ENCODE peak calls at places on chromosome 17, in eight cellular contexts. One of them, this sample, is unnamed.

GRCh38 chr17:62925267-62925836 is 40.7 kb upstream of the TANC2 start:
- DNase-seq in anterior cingulate cortex: no peak
- DNase-seq in activated gamma-delta T cell: no peak
- DNase-seq in Karpas-422: no peak
- DNase-seq in T-cell: no peak
- DNase-seq in activated CD4-positive, alpha-beta T cell treated with anti-CD3 and anti-CD28 coated beads, Interleukin-2, amount 50 U/mL, for 24 hours: no peak
- DNase-seq in CD8-positive, alpha-beta memory T cell: no peak
- DNase-seq in stimulated activated CD4-positive, alpha-beta T cell treated with anti-CD3 and anti-CD28 coated beads, TNF-alpha, amount 100 ng/mL, for 48 hours: no peak
- DNase-seq in this sample: no peak

GRCh38 chr17:39867084-39867890 is 715 bp upstream of the ZPBP2 start:
- DNase-seq in anterior cingulate cortex: no peak
- DNase-seq in activated CD4-positive, alpha-beta T cell treated with anti-CD3 and anti-CD28 coated beads, Interleukin-2, amount 50 U/mL, for 24 hours: peak
- DNase-seq in CD8-positive, alpha-beta memory T cell: peak
- DNase-seq in T-cell: peak
- DNase-seq in stimulated activated CD4-positive, alpha-beta T cell treated with anti-CD3 and anti-CD28 coated beads, TNF-alpha, amount 100 ng/mL, for 48 hours: no peak
- DNase-seq in activated gamma-delta T cell: no peak
- DNase-seq in Karpas-422: no peak
- DNase-seq in this sample: no peak

GRCh38 chr17:78939615-78940014 is 14.4 kb upstream of the TIMP2 start:
- DNase-seq in T-cell: no peak
- DNase-seq in CD8-positive, alpha-beta memory T cell: no peak
- DNase-seq in activated gamma-delta T cell: no peak
- DNase-seq in activated CD4-positive, alpha-beta T cell treated with anti-CD3 and anti-CD28 coated beads, Interleukin-2, amount 50 U/mL, for 24 hours: no peak
- DNase-seq in stimulated activated CD4-positive, alpha-beta T cell treated with anti-CD3 and anti-CD28 coated beads, TNF-alpha, amount 100 ng/mL, for 48 hours: no peak
- DNase-seq in Karpas-422: no peak
- DNase-seq in anterior cingulate cortex: no peak
- DNase-seq in this sample: no peak

GRCh38 chr17:1179635-1180433 is at the start of gene ABR:
- DNase-seq in T-cell: peak
- DNase-seq in Karpas-422: peak
- DNase-seq in anterior cingulate cortex: peak
- DNase-seq in activated CD4-positive, alpha-beta T cell treated with anti-CD3 and anti-CD28 coated beads, Interleukin-2, amount 50 U/mL, for 24 hours: peak
- DNase-seq in activated gamma-delta T cell: peak
- DNase-seq in CD8-positive, alpha-beta memory T cell: peak
- DNase-seq in stimulated activated CD4-positive, alpha-beta T cell treated with anti-CD3 and anti-CD28 coated beads, TNF-alpha, amount 100 ng/mL, for 48 hours: peak
- DNase-seq in this sample: peak

GRCh38 chr17:48542956-48543853 is 1.7 kb downstream of the HOXB2 start:
- DNase-seq in T-cell: peak
- DNase-seq in activated CD4-positive, alpha-beta T cell treated with anti-CD3 and anti-CD28 coated beads, Interleukin-2, amount 50 U/mL, for 24 hours: peak
- DNase-seq in CD8-positive, alpha-beta memory T cell: peak
- DNase-seq in anterior cingulate cortex: no peak
- DNase-seq in activated gamma-delta T cell: peak
- DNase-seq in Karpas-422: no peak
- DNase-seq in stimulated activated CD4-positive, alpha-beta T cell treated with anti-CD3 and anti-CD28 coated beads, TNF-alpha, amount 100 ng/mL, for 48 hours: peak
- DNase-seq in this sample: peak

GRCh38 chr17:6257339-6257738 is 177.6 kb downstream of the AIPL1 start:
- DNase-seq in activated CD4-positive, alpha-beta T cell treated with anti-CD3 and anti-CD28 coated beads, Interleukin-2, amount 50 U/mL, for 24 hours: no peak
- DNase-seq in stimulated activated CD4-positive, alpha-beta T cell treated with anti-CD3 and anti-CD28 coated beads, TNF-alpha, amount 100 ng/mL, for 48 hours: no peak
- DNase-seq in Karpas-422: no peak
- DNase-seq in anterior cingulate cortex: no peak
- DNase-seq in T-cell: no peak
- DNase-seq in CD8-positive, alpha-beta memory T cell: no peak
- DNase-seq in activated gamma-delta T cell: no peak
- DNase-seq in this sample: no peak

GRCh38 chr17:9251273-9251672 is 230.0 kb downstream of the NTN1 start:
- DNase-seq in CD8-positive, alpha-beta memory T cell: no peak
- DNase-seq in activated CD4-positive, alpha-beta T cell treated with anti-CD3 and anti-CD28 coated beads, Interleukin-2, amount 50 U/mL, for 24 hours: no peak
- DNase-seq in Karpas-422: no peak
- DNase-seq in stimulated activated CD4-positive, alpha-beta T cell treated with anti-CD3 and anti-CD28 coated beads, TNF-alpha, amount 100 ng/mL, for 48 hours: no peak
- DNase-seq in T-cell: no peak
- DNase-seq in activated gamma-delta T cell: no peak
- DNase-seq in anterior cingulate cortex: no peak
- DNase-seq in this sample: no peak

GRCh38 chr17:44222112-44222869 is 2.8 kb upstream of the UBTF start:
- DNase-seq in CD8-positive, alpha-beta memory T cell: peak
- DNase-seq in anterior cingulate cortex: peak
- DNase-seq in T-cell: no peak
- DNase-seq in stimulated activated CD4-positive, alpha-beta T cell treated with anti-CD3 and anti-CD28 coated beads, TNF-alpha, amount 100 ng/mL, for 48 hours: peak
- DNase-seq in activated CD4-positive, alpha-beta T cell treated with anti-CD3 and anti-CD28 coated beads, Interleukin-2, amount 50 U/mL, for 24 hours: no peak
- DNase-seq in Karpas-422: peak
- DNase-seq in activated gamma-delta T cell: no peak
- DNase-seq in this sample: peak

GRCh38 chr17:1865252-1866037 is 35.6 kb downstream of the RPA1 start:
- DNase-seq in activated gamma-delta T cell: no peak
- DNase-seq in CD8-positive, alpha-beta memory T cell: peak
- DNase-seq in Karpas-422: peak
- DNase-seq in activated CD4-positive, alpha-beta T cell treated with anti-CD3 and anti-CD28 coated beads, Interleukin-2, amount 50 U/mL, for 24 hours: no peak
- DNase-seq in T-cell: no peak
- DNase-seq in anterior cingulate cortex: no peak
- DNase-seq in stimulated activated CD4-positive, alpha-beta T cell treated with anti-CD3 and anti-CD28 coated beads, TNF-alpha, amount 100 ng/mL, for 48 hours: peak
- DNase-seq in this sample: peak

GRCh38 chr17:32564325-32564724 is 77.5 kb downstream of the CDK5R1 start:
- DNase-seq in CD8-positive, alpha-beta memory T cell: no peak
- DNase-seq in Karpas-422: no peak
- DNase-seq in anterior cingulate cortex: no peak
- DNase-seq in activated CD4-positive, alpha-beta T cell treated with anti-CD3 and anti-CD28 coated beads, Interleukin-2, amount 50 U/mL, for 24 hours: no peak
- DNase-seq in stimulated activated CD4-positive, alpha-beta T cell treated with anti-CD3 and anti-CD28 coated beads, TNF-alpha, amount 100 ng/mL, for 48 hours: no peak
- DNase-seq in activated gamma-delta T cell: no peak
- DNase-seq in T-cell: no peak
- DNase-seq in this sample: no peak

GRCh38 chr17:68698761-68699160 is 97.6 kb upstream of the FAM20A start:
- DNase-seq in activated gamma-delta T cell: no peak
- DNase-seq in anterior cingulate cortex: no peak
- DNase-seq in CD8-positive, alpha-beta memory T cell: no peak
- DNase-seq in T-cell: no peak
- DNase-seq in Karpas-422: no peak
- DNase-seq in activated CD4-positive, alpha-beta T cell treated with anti-CD3 and anti-CD28 coated beads, Interleukin-2, amount 50 U/mL, for 24 hours: no peak
- DNase-seq in stimulated activated CD4-positive, alpha-beta T cell treated with anti-CD3 and anti-CD28 coated beads, TNF-alpha, amount 100 ng/mL, for 48 hours: no peak
- DNase-seq in this sample: no peak

GRCh38 chr17:18148586-18148985 is 35.0 kb upstream of the ALKBH5 start:
- DNase-seq in stimulated activated CD4-positive, alpha-beta T cell treated with anti-CD3 and anti-CD28 coated beads, TNF-alpha, amount 100 ng/mL, for 48 hours: no peak
- DNase-seq in Karpas-422: no peak
- DNase-seq in T-cell: no peak
- DNase-seq in anterior cingulate cortex: no peak
- DNase-seq in activated gamma-delta T cell: no peak
- DNase-seq in CD8-positive, alpha-beta memory T cell: no peak
- DNase-seq in activated CD4-positive, alpha-beta T cell treated with anti-CD3 and anti-CD28 coated beads, Interleukin-2, amount 50 U/mL, for 24 hours: no peak
- DNase-seq in this sample: no peak

GRCh38 chr17:34720760-34721159 is 141.4 kb downstream of the TMEM132E start:
- DNase-seq in CD8-positive, alpha-beta memory T cell: no peak
- DNase-seq in T-cell: no peak
- DNase-seq in stimulated activated CD4-positive, alpha-beta T cell treated with anti-CD3 and anti-CD28 coated beads, TNF-alpha, amount 100 ng/mL, for 48 hours: no peak
- DNase-seq in activated gamma-delta T cell: no peak
- DNase-seq in Karpas-422: no peak
- DNase-seq in activated CD4-positive, alpha-beta T cell treated with anti-CD3 and anti-CD28 coated beads, Interleukin-2, amount 50 U/mL, for 24 hours: no peak
- DNase-seq in anterior cingulate cortex: no peak
- DNase-seq in this sample: no peak

GRCh38 chr17:42276359-42276608 is at the start of gene STAT5B:
- DNase-seq in T-cell: peak
- DNase-seq in activated gamma-delta T cell: peak
- DNase-seq in CD8-positive, alpha-beta memory T cell: peak
- DNase-seq in Karpas-422: peak
- DNase-seq in stimulated activated CD4-positive, alpha-beta T cell treated with anti-CD3 and anti-CD28 coated beads, TNF-alpha, amount 100 ng/mL, for 48 hours: peak
- DNase-seq in anterior cingulate cortex: peak
- DNase-seq in activated CD4-positive, alpha-beta T cell treated with anti-CD3 and anti-CD28 coated beads, Interleukin-2, amount 50 U/mL, for 24 hours: no peak
- DNase-seq in this sample: peak

GRCh38 chr17:2704890-2705248 is 6.7 kb downstream of the CLUH start:
- DNase-seq in Karpas-422: no peak
- DNase-seq in activated gamma-delta T cell: no peak
- DNase-seq in T-cell: no peak
- DNase-seq in CD8-positive, alpha-beta memory T cell: no peak
- DNase-seq in stimulated activated CD4-positive, alpha-beta T cell treated with anti-CD3 and anti-CD28 coated beads, TNF-alpha, amount 100 ng/mL, for 48 hours: no peak
- DNase-seq in anterior cingulate cortex: no peak
- DNase-seq in activated CD4-positive, alpha-beta T cell treated with anti-CD3 and anti-CD28 coated beads, Interleukin-2, amount 50 U/mL, for 24 hours: no peak
- DNase-seq in this sample: no peak

GRCh38 chr17:50893183-50893993 is 27.2 kb upstream of the TOB1 start:
- DNase-seq in activated CD4-positive, alpha-beta T cell treated with anti-CD3 and anti-CD28 coated beads, Interleukin-2, amount 50 U/mL, for 24 hours: no peak
- DNase-seq in anterior cingulate cortex: peak
- DNase-seq in T-cell: no peak
- DNase-seq in Karpas-422: no peak
- DNase-seq in stimulated activated CD4-positive, alpha-beta T cell treated with anti-CD3 and anti-CD28 coated beads, TNF-alpha, amount 100 ng/mL, for 48 hours: no peak
- DNase-seq in CD8-positive, alpha-beta memory T cell: no peak
- DNase-seq in activated gamma-delta T cell: no peak
- DNase-seq in this sample: no peak